ENCODE peak calls at places on chromosomes 13 and 19, in seven cellular contexts. V is Karpas-422, X is IMR-90, Y is fibroblast of lung, O is HCT116, C is lower lobe of right lung, S is pancreas. U is an unnamed sample.

GRCh38 chr19:31784631-31785237 is 435.5 kb upstream of the TSHZ3 start:
- DNase-seq in X (no peak), S (no peak), V (no peak), C (no peak), Y (peak; percentile 20), O (no peak), U (no peak)

GRCh38 chr13:92054389-92054788 is 656.0 kb downstream of the GPC5 start:
- DNase-seq in Y (no peak), X (no peak), V (no peak), C (no peak), S (no peak), O (no peak), U (no peak)

GRCh38 chr19:18852634-18853033 is 20.9 kb downstream of the UPF1 start:
- DNase-seq in Y (no peak), C (no peak), V (no peak), X (no peak), O (no peak), S (no peak), U (no peak)

GRCh38 chr13:99982741-99983400 is 1.3 kb downstream of the ZIC2 start:
- DNase-seq in S (no peak), C (no peak), Y (no peak), V (no peak), X (no peak), O (no peak), U (no peak)

GRCh38 chr19:10946964-10947657 is 13.7 kb upstream of the SMARCA4 start:
- DNase-seq in S (no peak), O (no peak), C (no peak), Y (peak; percentile 69), X (peak; percentile 60), V (peak; percentile 23), U (no peak)

GRCh38 chr13:107665926-107666458 is 549.3 kb downstream of the LIG4 start:
- DNase-seq in C (no peak), V (no peak), X (peak; percentile 54), Y (peak; percentile 11), O (no peak), S (no peak), U (no peak)

GRCh38 chr13:44238011-44238421 is 135.6 kb upstream of the SERP2 start:
- DNase-seq in O (no peak), V (no peak), S (no peak), C (no peak), Y (peak; percentile 49), X (peak; percentile 79), U (no peak)

GRCh38 chr13:101757446-101758039 is 305.1 kb downstream of the ITGBL1 start:
- DNase-seq in V (peak; percentile 73), S (no peak), Y (peak; percentile 42), O (no peak), C (no peak), X (peak; percentile 50), U (no peak)

GRCh38 chr13:47216176-47216822 is 319.4 kb upstream of the HTR2A start:
- DNase-seq in V (no peak), C (no peak), Y (peak; percentile 74), X (peak; percentile 57), S (no peak), O (no peak), U (no peak)

GRCh38 chr13:51113186-51113881 is 2.3 kb upstream of the C13orf42 start:
- DNase-seq in X (no peak), Y (no peak), C (no peak), V (no peak), S (no peak), O (no peak), U (no peak)

GRCh38 chr13:20672772-20673171 is 30.7 kb upstream of the IL17D start:
- DNase-seq in V (no peak), S (no peak), C (no peak), O (no peak), Y (peak; percentile 13), X (peak; percentile 28), U (no peak)

GRCh38 chr13:20193924-20194631 is 1.3 kb upstream of the GJB2 start:
- DNase-seq in S (no peak), O (no peak), V (no peak), X (no peak), Y (no peak), C (no peak), U (no peak)

GRCh38 chr19:35856001-35856400 is 710 bp upstream of the KIRREL2 start:
- DNase-seq in O (no peak), V (no peak), Y (no peak), C (no peak), X (no peak), S (peak; percentile 95), U (no peak)
- H3K4me3 ChIP-seq in O (no peak overlapping the region), V (no peak overlapping the region), Y (no peak overlapping the region), C (peak overlapping the region; percentile 56), X (no peak overlapping the region), S (peak overlapping the region; percentile 65), U (no peak overlapping the region)

GRCh38 chr19:50723069-50723468 is at the start of gene CLEC11A:
- DNase-seq in C (no peak), S (no peak), O (no peak), Y (no peak), X (peak; percentile 80), V (no peak), U (peak; percentile 62)
- H3K27ac ChIP-seq in C (peak within 1 kb of the TSS; percentile 36), S (peak within 1 kb of the TSS; percentile 28), O (peak within 1 kb of the TSS; percentile 71), Y (peak within 1 kb of the TSS; percentile 77), X (peak within 1 kb of the TSS; percentile 87), V (no peak within 1 kb of the TSS), U (no peak within 1 kb of the TSS)

GRCh38 chr13:26423634-26424033 is 133.8 kb upstream of the WASF3 start:
- DNase-seq in X (peak; percentile 51), Y (peak; percentile 19), V (no peak), C (no peak), O (no peak), S (no peak), U (peak; percentile 47)
- H3K4me3 ChIP-seq in X (no peak overlapping the region), Y (no peak overlapping the region), V (no peak overlapping the region), C (no peak overlapping the region), O (no peak overlapping the region), S (no peak overlapping the region), U (no peak overlapping the region)

GRCh38 chr19:49664171-49665070 is 1.2 kb downstream of the IRF3 start:
- DNase-seq in V (peak; percentile 95), S (peak; percentile 93), X (peak; percentile 67), Y (peak; percentile 68), O (peak; percentile 94), C (peak; percentile 93), U (peak; percentile 95)

GRCh38 chr19:49660338-49660961 is 5.2 kb downstream of the IRF3 start:
- DNase-seq in C (no peak), Y (no peak), S (no peak), X (no peak), O (no peak), V (no peak), U (no peak)

GRCh38 chr19:49663224-49663623 is 2.4 kb downstream of the IRF3 start:
- DNase-seq in X (no peak), V (no peak), Y (no peak), O (no peak), C (no peak), S (no peak), U (no peak)

GRCh38 chr19:49658566-49659442 is 6.9 kb downstream of the IRF3 start:
- DNase-seq in S (no peak), Y (no peak), V (peak; percentile 49), O (no peak), X (no peak), C (no peak), U (no peak)

GRCh38 chr19:49662011-49662410 is 3.6 kb downstream of the IRF3 start:
- DNase-seq in V (no peak), Y (no peak), S (peak; percentile 48), C (no peak), X (no peak), O (no peak), U (no peak)
- H3K27ac ChIP-seq in V (no peak overlapping the region), Y (no peak overlapping the region), S (no peak overlapping the region), C (no peak overlapping the region), X (no peak overlapping the region), O (no peak overlapping the region), U (no peak overlapping the region)

DNA sequence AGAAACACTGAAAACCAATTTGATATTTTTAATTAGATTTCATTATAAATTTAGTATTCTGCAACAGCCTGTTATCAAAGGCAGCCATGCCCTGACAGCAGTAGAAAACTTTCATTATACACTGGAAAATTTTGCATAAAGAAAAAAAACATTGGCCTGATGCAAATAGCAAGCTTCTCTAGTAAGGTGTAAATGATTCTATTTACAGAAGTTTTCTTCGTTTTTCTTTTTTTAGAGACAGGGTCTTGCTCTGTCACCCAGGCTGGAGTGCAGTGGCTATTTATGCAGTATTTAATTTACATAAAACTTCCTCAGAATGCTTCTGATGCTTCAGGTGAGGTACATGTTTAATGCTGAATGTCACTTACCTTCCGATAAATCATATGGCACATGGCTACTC is 67.0 kb downstream of the ABCC4 start:
- DNase-seq in X (no peak), Y (no peak), S (no peak), V (peak; percentile 78), O (no peak), C (no peak), U (no peak)
- H3K4me3 ChIP-seq in X (no peak overlapping the region), Y (no peak overlapping the region), S (no peak overlapping the region), V (peak overlapping the region; percentile 26), O (no peak overlapping the region), C (no peak overlapping the region), U (no peak overlapping the region)